ENCODE peak calls at places on chromosome 2, in seven cellular contexts. U is GOT3; J is activated naive CD4-positive, alpha-beta T cell treated with Interleukin-2 at 50 U/mL for 16 hours; B is iris pigment epithelial cell; Z is AG08395; H is NCI-H2081; I is MCF 10A. S is an unnamed sample.

GRCh38 chr2:212794471-212794870 is 255.9 kb upstream of the ERBB4 start:
- DNase-seq in U (no peak), J (no peak), B (peak), Z (no peak), H (peak), I (peak), S (no peak)

GRCh38 chr2:60152226-60152833 is 401.1 kb downstream of the BCL11A start:
- DNase-seq in U (no peak), J (no peak), B (peak), Z (peak), H (peak), I (peak), S (no peak)

GRCh38 chr2:215693269-215693998 is 257.6 kb upstream of the FN1 start:
- DNase-seq in U (no peak), J (no peak), B (peak), Z (peak), H (no peak), I (peak), S (peak)

GRCh38 chr2:202541137-202541536 is 93.6 kb upstream of the FAM117B start:
- DNase-seq in U (no peak), J (no peak), B (no peak), Z (no peak), H (peak), I (no peak), S (no peak)

GRCh38 chr2:147862859-147863516 is 18.2 kb downstream of the ACVR2A start:
- DNase-seq in U (no peak), J (no peak), B (no peak), Z (no peak), H (no peak), I (no peak), S (no peak)

GRCh38 chr2:24182507-24182906 is 7.7 kb downstream of the FAM228A start:
- DNase-seq in U (no peak), J (no peak), B (no peak), Z (no peak), H (no peak), I (no peak), S (no peak)

GRCh38 chr2:33099989-33100388 is 153.2 kb downstream of the LTBP1 start:
- DNase-seq in U (no peak), J (no peak), B (no peak), Z (no peak), H (no peak), I (no peak), S (no peak)

GRCh38 chr2:75698928-75699327 is 11.8 kb downstream of the GCFC2 start:
- DNase-seq in U (no peak), J (no peak), B (peak), Z (peak), H (no peak), I (no peak), S (no peak)

GRCh38 chr2:182522930-182523541 is 96.2 kb upstream of the PDE1A start:
- DNase-seq in U (no peak), J (no peak), B (no peak), Z (no peak), H (peak), I (no peak), S (no peak)

GRCh38 chr2:36376992-36377738 is 21.6 kb downstream of the CRIM1 start:
- DNase-seq in U (no peak), J (no peak), B (no peak), Z (no peak), H (no peak), I (peak), S (peak)

GRCh38 chr2:205066081-205066480 is 520.8 kb downstream of the PARD3B start:
- DNase-seq in U (no peak), J (no peak), B (no peak), Z (no peak), H (no peak), I (no peak), S (no peak)

GRCh38 chr2:157866202-157866601 is 9.9 kb downstream of the ACVR1 start:
- DNase-seq in U (no peak), J (no peak), B (peak), Z (peak), H (no peak), I (peak), S (no peak)

GRCh38 chr2:201558665-201559064 is 84.6 kb downstream of the TMEM237 start:
- DNase-seq in U (no peak), J (no peak), B (no peak), Z (no peak), H (no peak), I (no peak), S (no peak)

GRCh38 chr2:197031805-197032204 is 105.3 kb upstream of the PGAP1 start:
- DNase-seq in U (no peak), J (no peak), B (no peak), Z (no peak), H (no peak), I (no peak), S (no peak)

GRCh38 chr2:224369028-224369632 is 32.8 kb downstream of the FAM124B start:
- DNase-seq in U (no peak), J (no peak), B (peak), Z (peak), H (peak), I (peak), S (no peak)

GRCh38 chr2:44166096-44166495 is 2.6 kb upstream of the PPM1B start:
- DNase-seq in U (no peak), J (no peak), B (no peak), Z (no peak), H (no peak), I (no peak), S (no peak)

GRCh38 chr2:198615972-198616371 is 811.6 kb downstream of the PLCL1 start:
- DNase-seq in U (no peak), J (no peak), B (peak), Z (no peak), H (no peak), I (no peak), S (peak)

GRCh38 chr2:155701721-155702120 is 630.8 kb downstream of the NR4A2 start:
- DNase-seq in U (no peak), J (no peak), B (no peak), Z (no peak), H (no peak), I (no peak), S (no peak)

GRCh38 chr2:20642026-20642971 is 8.6 kb downstream of the HS1BP3 start:
- DNase-seq in U (peak), J (peak), B (peak), Z (peak), H (peak), I (peak), S (peak)

GRCh38 chr2:240384711-240385450 is 50.6 kb upstream of the GPC1 start:
- DNase-seq in U (no peak), J (no peak), B (no peak), Z (no peak), H (no peak), I (no peak), S (no peak)

GRCh38 chr2:120935339-120936313 is 200.0 kb downstream of the GLI2 start:
- DNase-seq in U (no peak), J (no peak), B (peak), Z (peak), H (no peak), I (no peak), S (no peak)

GRCh38 chr2:174025271-174026121 is 60.3 kb upstream of the SP3 start:
- DNase-seq in U (no peak), J (no peak), B (peak), Z (peak), H (no peak), I (no peak), S (peak)